ENCODE peak calls at places on chromosomes 5 and 9, in six cellular contexts. One of them, this sample, is unnamed.

GRCh38 chr5:88665750-88666215 is 217.2 kb downstream of the MEF2C start:
- DNase-seq in GM12892: no peak
- DNase-seq in H1: no peak
- DNase-seq in HepG2: no peak
- DNase-seq in K562: no peak
- DNase-seq in GM12878: no peak
- DNase-seq in this sample: no peak

GRCh38 chr5:1153428-1153827 is 41.6 kb upstream of the SLC12A7 start:
- DNase-seq in GM12892: no peak
- DNase-seq in H1: no peak
- DNase-seq in HepG2: no peak
- DNase-seq in K562: no peak
- DNase-seq in GM12878: no peak
- DNase-seq in this sample: no peak

GRCh38 chr9:132005896-132006295 is 73.8 kb downstream of the MED27 start:
- DNase-seq in GM12892: no peak
- DNase-seq in H1: no peak
- DNase-seq in HepG2: no peak
- DNase-seq in K562: no peak
- DNase-seq in GM12878: no peak
- DNase-seq in this sample: no peak

GRCh38 chr9:34332370-34332964 is 3.1 kb downstream of the NUDT2 start:
- DNase-seq in GM12892: no peak
- DNase-seq in H1: no peak
- DNase-seq in HepG2: peak; percentile 60
- DNase-seq in K562: peak; percentile 23
- DNase-seq in GM12878: peak; percentile 12
- DNase-seq in this sample: no peak

GRCh38 chr5:91136271-91136670 is 246.8 kb downstream of the ARRDC3 start:
- DNase-seq in GM12892: no peak
- DNase-seq in H1: no peak
- DNase-seq in HepG2: no peak
- DNase-seq in K562: no peak
- DNase-seq in GM12878: no peak
- DNase-seq in this sample: no peak

GRCh38 chr5:79974896-79975295 is 16.2 kb downstream of the MTX3 start:
- DNase-seq in GM12892: no peak
- DNase-seq in H1: no peak
- DNase-seq in HepG2: no peak
- DNase-seq in K562: no peak
- DNase-seq in GM12878: no peak
- DNase-seq in this sample: no peak

GRCh38 chr5:107582625-107583024 is 88.1 kb downstream of the EFNA5 start:
- DNase-seq in GM12892: no peak
- DNase-seq in H1: no peak
- DNase-seq in HepG2: no peak
- DNase-seq in K562: no peak
- DNase-seq in GM12878: no peak
- DNase-seq in this sample: no peak

GRCh38 chr5:178280631-178281030 is 48.0 kb upstream of the PHYKPL start:
- DNase-seq in GM12892: no peak
- DNase-seq in H1: no peak
- DNase-seq in HepG2: no peak
- DNase-seq in K562: no peak
- DNase-seq in GM12878: no peak
- DNase-seq in this sample: no peak

GRCh38 chr9:34559616-34560546 is 29.6 kb downstream of the CNTFR start:
- DNase-seq in GM12892: no peak
- DNase-seq in H1: no peak
- DNase-seq in HepG2: peak; percentile 21
- DNase-seq in K562: no peak
- DNase-seq in GM12878: no peak
- DNase-seq in this sample: no peak

GRCh38 chr5:173642895-173643481 is 26.5 kb upstream of the BOD1 start:
- DNase-seq in GM12892: no peak
- DNase-seq in H1: no peak
- DNase-seq in HepG2: no peak
- DNase-seq in K562: no peak
- DNase-seq in GM12878: no peak
- DNase-seq in this sample: no peak

GRCh38 chr5:72280655-72281069 is 39.4 kb downstream of the MRPS27 start:
- DNase-seq in GM12892: no peak
- DNase-seq in H1: no peak
- DNase-seq in HepG2: no peak
- DNase-seq in K562: peak; percentile 43
- DNase-seq in GM12878: no peak
- DNase-seq in this sample: no peak

GRCh38 chr9:84778537-84778936 is 109.0 kb downstream of the NTRK2 start:
- DNase-seq in GM12892: no peak
- DNase-seq in H1: no peak
- DNase-seq in HepG2: no peak
- DNase-seq in K562: no peak
- DNase-seq in GM12878: no peak
- DNase-seq in this sample: no peak

GRCh38 chr5:603081-603998 is 8.8 kb upstream of the CEP72 start:
- DNase-seq in GM12892: no peak
- DNase-seq in H1: no peak
- DNase-seq in HepG2: no peak
- DNase-seq in K562: no peak
- DNase-seq in GM12878: no peak
- DNase-seq in this sample: no peak

GRCh38 chr5:134438641-134439621 is 27.2 kb upstream of the CDKN2AIPNL start:
- DNase-seq in GM12892: no peak
- DNase-seq in H1: no peak
- DNase-seq in HepG2: peak; percentile 26
- DNase-seq in K562: no peak
- DNase-seq in GM12878: no peak
- DNase-seq in this sample: no peak

GRCh38 chr9:96758845-96759673 is 18.8 kb downstream of the ZNF510 start:
- DNase-seq in GM12892: no peak
- DNase-seq in H1: no peak
- DNase-seq in HepG2: no peak
- DNase-seq in K562: no peak
- DNase-seq in GM12878: no peak
- DNase-seq in this sample: no peak

GRCh38 chr9:100884518-100884917 is 144.0 kb upstream of the PLPPR1 start:
- DNase-seq in GM12892: no peak
- DNase-seq in H1: no peak
- DNase-seq in HepG2: no peak
- DNase-seq in K562: no peak
- DNase-seq in GM12878: no peak
- DNase-seq in this sample: no peak

GRCh38 chr5:132294728-132295504 is 722 bp downstream of the SLC22A4 start:
- DNase-seq in GM12892: no peak
- DNase-seq in H1: no peak
- DNase-seq in HepG2: no peak
- DNase-seq in K562: peak; percentile 63
- DNase-seq in GM12878: no peak
- DNase-seq in this sample: no peak

GRCh38 chr5:135038202-135038828 is 4.3 kb upstream of the PITX1 start:
- DNase-seq in GM12892: no peak
- DNase-seq in H1: no peak
- DNase-seq in HepG2: no peak
- DNase-seq in K562: no peak
- DNase-seq in GM12878: no peak
- DNase-seq in this sample: no peak

GRCh38 chr9:115548826-115549225 is 430.9 kb upstream of the TNC start:
- DNase-seq in GM12892: no peak
- DNase-seq in H1: no peak
- DNase-seq in HepG2: no peak
- DNase-seq in K562: no peak
- DNase-seq in GM12878: no peak
- DNase-seq in this sample: no peak

GRCh38 chr5:179345179-179345428 is 157 bp downstream of the ADAMTS2 start:
- DNase-seq in GM12892: no peak
- DNase-seq in H1: peak; percentile 71
- DNase-seq in HepG2: no peak
- DNase-seq in K562: no peak
- DNase-seq in GM12878: no peak
- DNase-seq in this sample: no peak

GRCh38 chr5:136015966-136016365 is 12.8 kb upstream of the TGFBI start:
- DNase-seq in GM12892: no peak
- DNase-seq in H1: no peak
- DNase-seq in HepG2: no peak
- DNase-seq in K562: no peak
- DNase-seq in GM12878: no peak
- DNase-seq in this sample: no peak

GRCh38 chr5:35246928-35247644 is 16.8 kb upstream of the PRLR start:
- DNase-seq in GM12892: no peak
- DNase-seq in H1: no peak
- DNase-seq in HepG2: no peak
- DNase-seq in K562: no peak
- DNase-seq in GM12878: no peak
- DNase-seq in this sample: no peak

DNA sequence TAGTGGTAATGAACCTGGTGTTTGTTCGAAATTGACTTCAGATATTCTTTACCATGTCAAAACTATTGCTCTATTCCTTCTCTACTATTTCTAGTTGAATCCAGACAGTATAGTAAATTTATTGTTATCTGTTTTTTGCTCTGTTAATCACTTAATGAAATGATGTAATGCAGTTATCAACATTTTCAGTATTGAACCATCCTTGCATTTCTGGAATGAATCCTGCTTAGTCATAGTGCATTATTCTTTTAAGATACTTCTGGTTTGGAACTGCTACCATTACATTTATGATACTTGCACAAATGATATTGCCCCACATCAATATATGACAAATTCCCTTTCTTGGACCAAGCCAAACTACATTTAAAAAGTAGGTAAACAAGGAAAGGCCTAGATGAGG is 554.0 kb upstream of the KLF4 start:
- DNase-seq in GM12892: no peak
- DNase-seq in H1: no peak
- DNase-seq in HepG2: no peak
- DNase-seq in K562: no peak
- DNase-seq in GM12878: no peak
- DNase-seq in this sample: no peak
- TF ChIP-seq POLR2AphosphoS5 in GM12892: no peak
- TF ChIP-seq POLR2AphosphoS5 in H1: no peak
- TF ChIP-seq POLR2AphosphoS5 in HepG2: no peak
- TF ChIP-seq POLR2AphosphoS5 in K562: no peak
- TF ChIP-seq POLR2AphosphoS5 in GM12878: no peak
- TF ChIP-seq POLR2AphosphoS5 in this sample: no peak

GRCh38 chr5:43007911-43008368 is 32.2 kb downstream of the ANXA2R start:
- DNase-seq in GM12892: no peak
- DNase-seq in H1: peak; percentile 68
- DNase-seq in HepG2: peak; percentile 50
- DNase-seq in K562: peak; percentile 79
- DNase-seq in GM12878: no peak
- DNase-seq in this sample: peak; percentile 37
- TF ChIP-seq POLR2A in GM12892: peak; percentile 71
- TF ChIP-seq POLR2A in H1: no peak
- TF ChIP-seq POLR2A in HepG2: no peak
- TF ChIP-seq POLR2A in K562: peak; percentile 78
- TF ChIP-seq POLR2A in GM12878: peak; percentile 56
- TF ChIP-seq POLR2A in this sample: peak; percentile 76

DNA sequence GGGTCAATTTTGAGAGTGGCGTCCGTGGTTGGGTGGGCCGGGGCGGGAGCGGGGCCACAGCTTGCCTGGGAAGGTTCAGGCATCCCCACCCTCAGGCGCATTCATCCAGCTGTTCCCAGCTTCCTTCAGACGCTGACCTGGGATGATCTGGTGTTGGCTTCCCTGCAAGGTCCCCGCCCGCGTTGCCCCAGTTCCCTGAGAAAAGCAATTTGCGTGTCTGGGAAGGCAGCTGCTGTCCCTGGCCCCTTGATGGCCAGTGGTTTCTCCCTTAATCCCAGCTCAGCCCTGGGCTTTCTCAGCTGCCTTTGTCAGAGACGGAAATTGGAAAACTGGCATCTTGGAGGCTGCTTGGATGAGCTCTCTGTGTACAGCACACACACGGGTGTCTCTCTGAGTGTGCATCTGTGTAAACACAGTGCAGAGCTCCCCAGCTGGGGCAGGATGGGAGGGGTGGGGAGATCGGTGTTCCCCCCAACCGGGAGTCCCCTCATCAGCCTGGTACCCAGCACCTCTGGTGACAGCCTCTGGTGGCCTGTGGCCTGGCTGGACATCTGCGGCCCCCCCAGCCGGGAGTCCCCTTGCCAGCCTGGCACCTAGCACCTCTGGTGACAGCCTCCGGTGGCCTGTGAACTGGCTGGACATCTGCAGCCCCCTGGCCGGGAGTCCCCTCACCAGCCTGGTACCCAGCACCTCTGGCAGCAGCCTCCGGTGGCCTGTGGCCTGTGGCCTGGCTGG is 94.0 kb downstream of the COL5A1 start:
- DNase-seq in GM12892: no peak
- DNase-seq in H1: no peak
- DNase-seq in HepG2: no peak
- DNase-seq in K562: no peak
- DNase-seq in GM12878: no peak
- DNase-seq in this sample: no peak
- TF ChIP-seq TAF1 in GM12892: no peak
- TF ChIP-seq TAF1 in H1: no peak
- TF ChIP-seq TAF1 in HepG2: no peak
- TF ChIP-seq TAF1 in K562: no peak
- TF ChIP-seq TAF1 in GM12878: no peak
- TF ChIP-seq TAF1 in this sample: no peak

DNA sequence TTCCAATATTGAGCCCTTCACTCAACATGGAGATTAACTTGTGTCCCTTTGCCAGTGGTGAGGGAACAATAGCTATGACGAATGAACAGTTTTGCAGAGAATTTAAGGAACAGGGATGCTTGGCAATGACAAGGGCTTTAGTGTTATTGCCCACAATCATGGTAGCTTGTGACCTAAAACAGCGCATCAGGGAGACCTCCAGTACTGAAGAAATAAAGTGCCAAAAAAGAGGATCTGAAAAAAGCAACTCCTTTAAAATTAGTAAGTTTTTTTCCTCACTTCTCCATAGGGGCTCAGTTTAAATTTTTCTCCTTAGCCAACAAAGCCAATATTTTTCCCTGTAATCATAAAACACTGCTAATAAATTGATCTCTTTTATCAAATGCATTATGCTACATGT is 41.8 kb upstream of the PAM start:
- DNase-seq in GM12892: no peak
- DNase-seq in H1: no peak
- DNase-seq in HepG2: no peak
- DNase-seq in K562: no peak
- DNase-seq in GM12878: no peak
- DNase-seq in this sample: no peak
- TF ChIP-seq POLR2AphosphoS5 in GM12892: no peak
- TF ChIP-seq POLR2AphosphoS5 in H1: no peak
- TF ChIP-seq POLR2AphosphoS5 in HepG2: no peak
- TF ChIP-seq POLR2AphosphoS5 in K562: no peak
- TF ChIP-seq POLR2AphosphoS5 in GM12878: no peak
- TF ChIP-seq POLR2AphosphoS5 in this sample: no peak

GRCh38 chr9:106419737-106420136 is 443.2 kb upstream of the ZNF462 start:
- DNase-seq in GM12892: no peak
- DNase-seq in H1: no peak
- DNase-seq in HepG2: no peak
- DNase-seq in K562: no peak
- DNase-seq in GM12878: no peak
- DNase-seq in this sample: no peak
- TF ChIP-seq POLR2A in GM12892: no peak
- TF ChIP-seq POLR2A in H1: no peak
- TF ChIP-seq POLR2A in HepG2: no peak
- TF ChIP-seq POLR2A in K562: no peak
- TF ChIP-seq POLR2A in GM12878: no peak
- TF ChIP-seq POLR2A in this sample: no peak